ENCODE peak calls at places on chromosome 5, in nine cellular contexts. Z is upper lobe of right lung; L is IMR-90; Y is CD8-positive, alpha-beta memory T cell; W is cardiac muscle cell; G is ascending aorta; Q is naive thymus-derived CD4-positive, alpha-beta T cell; D is astrocyte; N is testis. S is an unnamed sample. For H3K4me1, the result is how much of the 10 kb centered on the place peaks cover.

GRCh38 chr5:94218374-94218773 is 400.0 kb downstream of the KIAA0825 start:
- DNase-seq in D (peak), G (no peak), Z (no peak), W (peak), Q (no peak), N (no peak), Y (no peak), L (peak), S (peak)

GRCh38 chr5:8848997-8849585 is 696.8 kb downstream of the SEMA5A start:
- DNase-seq in Z (no peak), Q (no peak), G (no peak), D (peak), L (peak), W (peak), N (no peak), Y (no peak), S (peak)

GRCh38 chr5:102049517-102049916 is 246.6 kb downstream of the SLCO4C1 start:
- DNase-seq in L (no peak), Q (no peak), D (no peak), N (no peak), Y (no peak), Z (no peak), W (no peak), G (no peak), S (no peak)

GRCh38 chr5:3320317-3320865 is 275.2 kb upstream of the IRX1 start:
- DNase-seq in Z (peak), N (no peak), L (no peak), D (peak), G (peak), Y (no peak), Q (no peak), W (no peak), S (peak)

GRCh38 chr5:73822989-73823339 is 197.0 kb downstream of the ARHGEF28 start:
- DNase-seq in D (peak), G (no peak), N (no peak), L (peak), Z (no peak), Q (no peak), W (peak), Y (no peak), S (peak)

GRCh38 chr5:142319560-142320426 is 5.0 kb downstream of the SPRY4 start:
- DNase-seq in W (no peak), Z (no peak), L (no peak), D (no peak), G (no peak), Q (no peak), Y (no peak), N (no peak), S (no peak)

GRCh38 chr5:55604611-55605067 is 69.9 kb upstream of the PLPP1 start:
- DNase-seq in L (peak), W (peak), D (peak), N (no peak), G (no peak), Y (no peak), Q (no peak), Z (no peak), S (peak)

GRCh38 chr5:180399391-180399790 is 46.3 kb upstream of the GFPT2 start:
- DNase-seq in G (no peak), L (no peak), Z (peak), W (no peak), D (no peak), Q (no peak), Y (no peak), N (no peak), S (no peak)

GRCh38 chr5:109655841-109656240 is 33.9 kb upstream of the MAN2A1 start:
- DNase-seq in Y (no peak), Q (no peak), L (no peak), N (no peak), W (no peak), Z (no peak), D (peak), G (no peak), S (peak)

GRCh38 chr5:129172561-129172960 is 78.0 kb downstream of the ISOC1 start:
- DNase-seq in W (peak), N (no peak), L (no peak), G (no peak), D (no peak), Q (no peak), Y (no peak), Z (no peak), S (peak)

GRCh38 chr5:33470544-33470943 is 29.8 kb downstream of the TARS1 start:
- DNase-seq in W (peak), Y (no peak), D (peak), Z (no peak), N (peak), Q (no peak), G (no peak), L (peak), S (peak)

GRCh38 chr5:154483654-154484392 is 5.8 kb upstream of the HAND1 start:
- DNase-seq in Q (no peak), Z (no peak), Y (no peak), L (no peak), N (no peak), G (peak), D (no peak), W (no peak), S (no peak)

GRCh38 chr5:137659209-137659608 is 76.7 kb downstream of the KLHL3 start:
- DNase-seq in Q (no peak), W (no peak), D (no peak), Z (no peak), Y (no peak), G (no peak), N (no peak), L (no peak), S (no peak)

GRCh38 chr5:125411163-125412050 is 665.0 kb upstream of the ZNF608 start:
- DNase-seq in Q (no peak), L (peak), D (peak), Z (no peak), N (peak), G (no peak), W (peak), Y (no peak), S (peak)

GRCh38 chr5:172973931-172974330 is 9.6 kb upstream of the ATP6V0E1 start:
- DNase-seq in N (no peak), Q (no peak), G (no peak), L (peak), Y (no peak), W (peak), D (peak), Z (no peak), S (no peak)

GRCh38 chr5:77846422-77847128 is 70.4 kb upstream of the TBCA start:
- DNase-seq in W (no peak), G (no peak), N (no peak), Q (no peak), Z (no peak), Y (no peak), L (no peak), D (no peak), S (no peak)

GRCh38 chr5:103624035-103624461 is 61.5 kb upstream of the NUDT12 start:
- DNase-seq in Y (no peak), Z (no peak), L (peak), G (no peak), W (peak), N (no peak), D (peak), Q (no peak), S (peak)

GRCh38 chr5:61582421-61582820 is 250.4 kb downstream of the ZSWIM6 start:
- DNase-seq in W (peak), Z (no peak), G (no peak), L (no peak), N (no peak), Q (no peak), Y (no peak), D (peak), S (no peak)

GRCh38 chr5:150139334-150139733 is 16.3 kb downstream of the PDGFRB start:
- DNase-seq in W (peak), Z (no peak), D (peak), N (no peak), L (peak), G (no peak), Y (no peak), Q (no peak), S (peak)

GRCh38 chr5:119274767-119275130 is 81.1 kb upstream of the TNFAIP8 start:
- DNase-seq in D (peak), N (no peak), Y (no peak), G (no peak), Z (no peak), W (peak), L (peak), Q (no peak), S (peak)

GRCh38 chr5:77641963-77642589 is 3.6 kb upstream of the OTP start:
- DNase-seq in Z (no peak), D (no peak), Y (no peak), N (no peak), Q (no peak), W (no peak), G (no peak), L (no peak), S (no peak)

GRCh38 chr5:112059601-112060135 is 302.7 kb upstream of the NREP start:
- DNase-seq in N (no peak), L (no peak), Z (no peak), W (peak), Y (no peak), Q (no peak), D (peak), G (no peak), S (no peak)

GRCh38 chr5:94361832-94362754 is 256.3 kb downstream of the KIAA0825 start:
- DNase-seq in D (no peak), W (no peak), L (no peak), Y (no peak), N (no peak), Z (no peak), G (no peak), Q (no peak), S (no peak)

GRCh38 chr5:88502179-88503064 is 233.8 kb upstream of the TMEM161B start:
- DNase-seq in G (no peak), L (no peak), Z (no peak), N (no peak), Y (peak), Q (no peak), W (peak), D (peak), S (peak)

GRCh38 chr5:145946112-145946861 is 9.9 kb downstream of the SH3RF2 start:
- DNase-seq in N (no peak), W (no peak), G (no peak), D (peak), Y (no peak), Q (no peak), Z (no peak), L (peak), S (peak)

GRCh38 chr5:179780343-179780742 is 13.4 kb upstream of the LTC4S start:
- DNase-seq in Y (no peak), L (no peak), N (no peak), Z (peak), D (no peak), Q (no peak), W (no peak), G (no peak), S (no peak)

GRCh38 chr5:158364367-158364766 is 505.4 kb upstream of the CLINT1 start:
- DNase-seq in Y (no peak), L (no peak), W (no peak), G (no peak), Q (no peak), D (no peak), N (no peak), Z (no peak), S (no peak)

GRCh38 chr5:116229131-116229530 is 144.3 kb downstream of the COMMD10 start:
- DNase-seq in Y (no peak), G (no peak), Q (no peak), L (no peak), D (no peak), N (no peak), Z (no peak), W (no peak), S (no peak)

GRCh38 chr5:178117911-178118310 is 4.6 kb downstream of the N4BP3 start:
- DNase-seq in Z (no peak), W (no peak), G (no peak), L (no peak), D (no peak), N (no peak), Q (no peak), Y (no peak), S (no peak)
- H3K27ac ChIP-seq in Z (no peak), W (no peak), G (no peak), L (no peak), D (no peak), N (no peak), Q (no peak), Y (no peak), S (no peak)

GRCh38 chr5:12177225-12177624 is 273.0 kb upstream of the CTNND2 start:
- DNase-seq in W (no peak), L (no peak), Z (no peak), Y (no peak), N (no peak), Q (no peak), G (no peak), D (no peak), S (no peak)
- H3K4me1 ChIP-seq in W (under half), L (under half), Z (under half), Y (under half), N (under half), Q (under half), G (under half), D (under half), S (under half)

GRCh38 chr5:72269411-72269780 is 50.6 kb downstream of the MRPS27 start:
- DNase-seq in Q (no peak), G (no peak), D (no peak), Z (no peak), W (no peak), L (no peak), N (no peak), Y (no peak), S (no peak)
- H3K27ac ChIP-seq in Q (no peak), G (no peak), D (no peak), Z (no peak), W (no peak), L (no peak), N (no peak), Y (no peak), S (no peak)

GRCh38 chr5:134540747-134541733 is 15.6 kb downstream of the JADE2 start:
- DNase-seq in Y (no peak), W (no peak), L (no peak), N (no peak), Q (no peak), G (no peak), Z (no peak), D (no peak), S (no peak)

GRCh38 chr5:134536876-134537275 is 11.4 kb downstream of the JADE2 start:
- DNase-seq in Y (no peak), G (no peak), W (no peak), Q (no peak), L (no peak), Z (no peak), N (no peak), D (no peak), S (no peak)

GRCh38 chr5:134539732-134540131 is 14.3 kb downstream of the JADE2 start:
- DNase-seq in Z (no peak), L (no peak), G (no peak), Q (no peak), D (no peak), Y (no peak), N (no peak), W (no peak), S (no peak)

GRCh38 chr5:134537297-134537696 is 11.8 kb downstream of the JADE2 start:
- DNase-seq in Z (no peak), L (no peak), Q (no peak), Y (no peak), D (no peak), G (no peak), N (no peak), W (no peak), S (no peak)

GRCh38 chr5:134538296-134538695 is 12.8 kb downstream of the JADE2 start:
- DNase-seq in W (peak), Q (no peak), N (no peak), Z (no peak), D (no peak), L (no peak), G (no peak), Y (no peak), S (no peak)
- H3K4me1 ChIP-seq in W (under half), Q (under half), N (under half), Z (under half), D (under half), L (under half), G (under half), Y (under half), S (under half)

DNA sequence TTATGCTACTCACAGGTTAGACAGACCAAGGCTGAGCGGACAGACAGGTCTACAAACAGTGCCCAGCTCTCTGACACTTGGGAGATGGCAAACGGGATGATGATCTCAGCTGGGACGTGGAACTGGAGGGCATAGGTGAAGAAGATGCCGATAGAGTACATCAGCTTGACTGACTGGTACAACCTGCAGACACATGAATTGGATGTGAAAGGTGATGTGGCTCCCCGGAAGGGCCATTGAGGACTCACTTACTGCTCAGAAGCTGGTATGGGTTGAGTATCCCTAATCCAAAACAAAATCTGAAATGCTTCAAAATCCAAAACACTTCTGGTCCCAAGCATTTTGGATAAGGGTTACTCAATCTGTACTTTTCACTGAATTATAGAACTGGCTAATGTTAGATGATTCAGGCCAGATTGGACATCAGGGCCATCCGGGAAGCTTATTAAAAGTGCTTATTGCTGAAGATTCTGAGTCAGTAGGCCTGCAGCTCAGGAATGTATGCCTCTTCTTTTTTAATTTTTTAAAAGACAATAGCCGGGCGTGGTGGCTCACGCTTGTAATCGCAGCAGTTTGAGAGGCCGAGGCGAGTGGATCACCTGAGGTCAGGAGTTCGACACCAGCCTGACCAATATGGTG is 22.4 kb downstream of the SLC36A3 start:
- DNase-seq in N (no peak), Y (no peak), D (no peak), Z (no peak), L (no peak), G (no peak), Q (no peak), W (no peak), S (no peak)
- H3K27ac ChIP-seq in N (no peak), Y (no peak), D (no peak), Z (no peak), L (no peak), G (no peak), Q (no peak), W (no peak), S (no peak)

GRCh38 chr5:2032432-2032831 is 149.7 kb upstream of the IRX4 start:
- DNase-seq in L (no peak), W (no peak), Q (no peak), Y (no peak), Z (no peak), N (no peak), G (no peak), D (no peak), S (no peak)
- H3K4me1 ChIP-seq in L (under half), W (under half), Q (under half), Y (under half), Z (under half), N (under half), G (under half), D (under half), S (under half)

DNA sequence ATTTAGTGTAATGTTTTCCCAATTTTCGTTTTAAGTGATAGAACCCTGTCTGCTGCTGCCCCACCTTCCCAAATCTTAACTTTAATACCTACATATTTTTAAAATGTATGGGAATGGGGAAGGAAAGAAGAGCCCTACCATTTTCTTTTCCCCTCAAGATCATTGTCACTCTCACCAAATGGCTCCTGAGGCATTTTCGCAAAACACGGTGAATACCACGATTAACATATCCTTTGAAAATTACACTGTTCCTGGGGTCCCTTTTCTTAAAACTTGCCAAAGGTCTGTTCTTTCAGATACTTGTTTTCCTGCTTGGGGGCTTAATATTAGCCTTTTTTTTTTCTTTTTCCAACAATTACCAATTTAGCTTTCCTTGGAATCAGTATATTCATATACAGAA is 36.1 kb downstream of the CERT1 start:
- DNase-seq in Z (no peak), D (no peak), L (no peak), G (no peak), Y (no peak), N (no peak), Q (no peak), W (no peak), S (no peak)
- H3K27ac ChIP-seq in Z (no peak), D (no peak), L (no peak), G (no peak), Y (no peak), N (no peak), Q (no peak), W (no peak), S (no peak)

GRCh38 chr5:54470191-54470590 is 14.7 kb downstream of the HSPB3 start:
- DNase-seq in Y (no peak), W (peak), N (no peak), Q (no peak), Z (no peak), L (peak), D (peak), G (no peak), S (peak)
- H3K4me1 ChIP-seq in Y (under half), W (under half), N (under half), Q (under half), Z (under half), L (under half), D (under half), G (under half), S (under half)

S was measured in GM23248.